ENCODE peak calls at places on chromosomes 16 and 17, in five cellular contexts. W, E, H, C and R are unnamed samples. For H3K9me3, the result is how much of the 10 kb centered on the place peaks cover.

GRCh38 chr17:48290378-48290777 is 139.6 kb downstream of the SKAP1 start:
- ATAC-seq in W (no peak), H (no peak), C (peak), E (no peak), R (no peak)

GRCh38 chr16:11689031-11689840 is 21.0 kb downstream of the SNN start:
- ATAC-seq in W (no peak), H (no peak), E (peak), C (peak), R (no peak)

GRCh38 chr17:731943-732787 is at the start of gene TLCD3A:
- ATAC-seq in W (peak), H (peak), E (peak), C (peak), R (peak)

GRCh38 chr16:53404959-53405358 is 29.3 kb upstream of the RBL2 start:
- ATAC-seq in E (no peak), H (no peak), W (no peak), C (no peak), R (no peak)

GRCh38 chr17:80220709-80221215 is 535 bp downstream of the SLC26A11 start:
- ATAC-seq in C (peak), H (peak), E (peak), W (peak), R (peak)

GRCh38 chr16:49837673-49838360 is 18.1 kb downstream of the ZNF423 start:
- ATAC-seq in W (peak), H (no peak), E (no peak), C (no peak), R (no peak)

GRCh38 chr17:28533091-28533670 is 19.2 kb downstream of the UNC119 start:
- ATAC-seq in W (no peak), C (peak), E (no peak), H (no peak), R (no peak)

GRCh38 chr16:77406680-77407079 is 28.2 kb downstream of the ADAMTS18 start:
- ATAC-seq in W (no peak), E (no peak), C (no peak), H (no peak), R (no peak)

GRCh38 chr17:67992541-67993152 is 3.6 kb downstream of the C17orf58 start:
- ATAC-seq in H (peak), C (peak), W (peak), E (no peak), R (no peak)

GRCh38 chr17:46943511-46944393 is 20.8 kb downstream of the GOSR2 start:
- ATAC-seq in W (peak), C (peak), H (peak), E (peak), R (no peak)

DNA sequence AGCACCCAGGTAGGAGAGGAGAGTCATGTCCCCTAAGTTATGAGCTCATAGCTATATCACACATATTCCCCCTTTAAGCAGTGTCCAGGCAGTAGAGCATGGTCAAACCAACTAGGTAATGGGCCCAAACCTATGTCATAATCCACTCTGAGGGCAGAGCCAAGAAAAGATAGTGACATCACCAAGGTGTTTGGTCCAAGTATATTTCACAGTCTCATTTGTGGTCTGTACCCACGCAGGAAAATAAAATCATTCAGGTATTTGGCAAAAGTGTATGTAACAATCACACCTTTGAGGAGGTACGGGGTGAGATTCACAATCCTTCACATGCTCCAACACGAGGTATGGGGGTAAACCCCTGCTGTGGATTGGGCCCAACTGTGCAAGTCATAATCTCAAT is 2112.8 kb downstream of the TP53TG3F start:
- ATAC-seq in H (no peak), E (no peak), W (no peak), C (no peak), R (no peak)
- H3K9me3 ChIP-seq in H (under half), E (under half), W (under half), C (half or more), R (under half)

DNA sequence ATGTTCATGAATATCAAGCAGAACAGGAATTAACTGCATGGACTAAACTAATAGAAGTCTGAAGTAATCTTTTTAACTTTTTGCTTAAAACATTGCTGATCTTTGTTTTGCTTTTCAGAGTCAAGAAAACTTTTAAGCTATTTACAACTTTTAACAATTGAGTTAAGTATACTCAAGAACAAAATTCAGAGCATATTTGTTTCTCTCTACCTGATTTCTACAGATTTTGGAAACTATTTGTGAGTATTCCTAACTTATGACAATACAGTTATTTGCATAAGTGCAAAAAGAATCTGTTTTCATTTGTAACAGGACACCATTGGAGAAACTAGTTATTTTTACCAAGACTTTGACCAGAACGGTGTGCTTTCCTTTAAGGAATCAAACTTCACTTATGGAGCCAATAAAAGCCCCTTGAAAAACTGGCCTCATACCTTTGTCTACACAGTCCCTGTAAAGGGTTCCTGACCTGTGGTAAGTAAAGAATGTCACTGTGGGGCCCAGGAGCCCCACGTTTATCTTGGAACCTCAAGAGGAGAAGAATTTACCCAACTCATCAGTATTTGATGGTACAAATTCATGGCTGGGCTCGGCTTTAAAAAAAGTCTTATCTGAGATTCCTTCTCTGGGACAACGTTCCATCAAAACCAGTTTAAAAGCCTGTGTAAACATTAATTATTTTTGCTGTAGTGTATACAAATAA is 11.3 kb upstream of the LDHD start:
- ATAC-seq in C (no peak), W (no peak), E (no peak), H (no peak), R (no peak)
- H3K9me3 ChIP-seq in C (under half), W (under half), E (under half), H (under half), R (under half)

DNA sequence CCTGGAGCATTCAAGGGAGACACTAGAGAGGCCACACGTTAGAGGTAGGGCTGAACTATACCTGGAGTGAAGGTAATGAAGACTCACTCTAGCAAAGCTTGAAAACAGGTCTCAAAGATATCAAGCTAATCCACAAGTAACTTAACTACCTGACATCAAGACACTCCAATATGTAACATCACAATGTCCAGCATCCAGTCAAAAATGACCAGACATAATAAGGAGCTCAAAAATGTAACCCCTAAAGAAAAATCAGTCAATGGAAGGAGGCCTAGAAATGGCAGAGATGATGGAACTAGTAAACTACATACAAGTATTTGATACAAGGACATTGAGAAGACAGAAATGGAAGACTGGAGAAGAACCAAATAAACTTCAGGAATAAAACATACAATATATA is 6.0 kb downstream of the TEKT3 start:
- ATAC-seq in E (no peak), H (no peak), W (no peak), C (no peak), R (no peak)
- H3K9me3 ChIP-seq in E (under half), H (under half), W (under half), C (under half), R (under half)

GRCh38 chr17:70319516-70319915 is 150.2 kb downstream of the KCNJ2 start:
- ATAC-seq in E (no peak), W (no peak), C (no peak), H (no peak), R (no peak)
- H3K9me3 ChIP-seq in E (under half), W (under half), C (under half), H (under half), R (under half)

DNA sequence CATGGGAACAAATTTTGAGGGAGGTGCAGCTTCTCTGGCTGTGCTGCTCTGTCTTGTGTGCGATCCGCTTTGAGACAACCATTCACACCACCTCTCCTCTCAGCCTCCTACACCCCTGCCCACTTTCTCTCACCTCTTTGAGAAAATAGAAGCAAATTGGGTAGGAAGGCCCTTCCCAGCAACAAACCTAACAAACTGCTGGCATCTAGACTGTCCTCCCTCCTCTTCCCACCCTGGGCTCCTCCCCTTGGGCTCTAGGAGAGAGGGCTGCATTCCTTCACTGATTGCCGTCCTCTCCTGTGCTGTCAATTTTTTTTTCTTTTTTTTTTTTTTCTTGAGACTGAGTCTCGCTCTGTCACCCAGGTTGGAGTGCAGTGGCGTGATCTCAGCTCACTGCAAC is 13.5 kb downstream of the CDIPT start:
- ATAC-seq in E (no peak), C (no peak), W (no peak), H (no peak), R (no peak)
- H3K9me3 ChIP-seq in E (under half), C (under half), W (under half), H (under half), R (under half)

DNA sequence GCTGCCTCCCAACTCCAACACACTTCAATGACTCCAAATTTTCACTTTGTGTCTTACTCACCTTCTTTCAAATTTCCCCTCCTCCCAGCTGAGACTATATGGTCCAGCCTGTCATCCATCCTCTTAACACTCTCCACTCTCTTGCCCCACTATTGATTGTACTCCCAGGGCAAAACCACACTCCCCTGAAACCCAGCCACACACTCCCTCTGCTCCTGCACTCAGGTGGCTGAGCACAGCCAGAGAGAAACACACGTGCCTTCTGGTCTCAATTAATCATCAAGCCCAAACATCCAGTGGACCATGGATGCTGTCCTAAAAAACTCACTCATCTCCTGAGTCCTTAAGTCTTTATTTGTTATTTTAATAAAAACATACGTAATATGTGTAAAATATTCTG is 1026.4 kb downstream of the KCNJ18 start:
- ATAC-seq in H (no peak), W (no peak), E (no peak), C (no peak), R (no peak)
- H3K9me3 ChIP-seq in H (under half), W (under half), E (under half), C (half or more), R (under half)

GRCh38 chr16:35296962-35297653 is 1837.7 kb downstream of the TP53TG3F start:
- ATAC-seq in E (no peak), W (no peak), H (no peak), C (no peak), R (no peak)

GRCh38 chr16:35305476-35305875 is 1846.1 kb downstream of the TP53TG3F start:
- ATAC-seq in C (no peak), W (no peak), H (no peak), E (no peak), R (no peak)

GRCh38 chr16:35298460-35299243 is 1839.2 kb downstream of the TP53TG3F start:
- ATAC-seq in W (no peak), H (no peak), C (no peak), E (no peak), R (no peak)

GRCh38 chr16:35306915-35307314 is 1847.5 kb downstream of the TP53TG3F start:
- ATAC-seq in W (no peak), E (no peak), H (no peak), C (no peak), R (no peak)

GRCh38 chr16:35302859-35303258 is 1843.4 kb downstream of the TP53TG3F start:
- ATAC-seq in H (no peak), C (no peak), E (no peak), W (no peak), R (no peak)
- H3K9me3 ChIP-seq in H (under half), C (under half), E (under half), W (under half), R (under half)

GRCh38 chr17:19800571-19800970 is 52.5 kb upstream of the ALDH3A1 start:
- ATAC-seq in E (no peak), H (no peak), C (no peak), W (no peak), R (no peak)
- H3K9me3 ChIP-seq in E (under half), H (under half), C (under half), W (under half), R (under half)

GRCh38 chr16:35325936-35326335 is 1866.5 kb downstream of the TP53TG3F start:
- ATAC-seq in C (no peak), H (no peak), E (no peak), W (no peak), R (no peak)
- H3K9me3 ChIP-seq in C (half or more), H (under half), E (under half), W (under half), R (under half)